ENCODE peak calls at places on chromosomes 11 and 22, in seven cellular contexts. Y, L, F, K, E, T and Z are unnamed samples.

GRCh38 chr11:109046284-109046992 is 375.6 kb upstream of the C11orf87 start:
- DNase-seq in Y (no peak), L (no peak), F (no peak), K (no peak), E (no peak), T (no peak), Z (no peak)

GRCh38 chr22:36191106-36191836 is 10.3 kb downstream of the APOL4 start:
- DNase-seq in Y (no peak), L (peak), F (no peak), K (no peak), E (peak), T (peak), Z (peak)

GRCh38 chr11:66150140-66150539 is 80.1 kb downstream of the PACS1 start:
- DNase-seq in Y (no peak), L (no peak), F (no peak), K (no peak), E (no peak), T (no peak), Z (no peak)

GRCh38 chr11:20024172-20024935 is 135.9 kb downstream of the DBX1 start:
- DNase-seq in Y (no peak), L (no peak), F (no peak), K (no peak), E (no peak), T (no peak), Z (no peak)

GRCh38 chr11:71372693-71373657 is 75.2 kb downstream of the DHCR7 start:
- DNase-seq in Y (peak), L (no peak), F (no peak), K (no peak), E (no peak), T (no peak), Z (no peak)

GRCh38 chr22:23178512-23179254 is 1.6 kb upstream of the BCR start:
- DNase-seq in Y (peak), L (peak), F (peak), K (no peak), E (peak), T (peak), Z (peak)

GRCh38 chr11:83011333-83012167 is 60.1 kb downstream of the RAB30 start:
- DNase-seq in Y (no peak), L (no peak), F (no peak), K (no peak), E (no peak), T (no peak), Z (no peak)

GRCh38 chr11:350723-351255 is 18.5 kb upstream of the B4GALNT4 start:
- DNase-seq in Y (peak), L (no peak), F (no peak), K (no peak), E (no peak), T (no peak), Z (no peak)

GRCh38 chr11:109426442-109426841 is 4.5 kb downstream of the C11orf87 start:
- DNase-seq in Y (no peak), L (no peak), F (no peak), K (no peak), E (no peak), T (no peak), Z (no peak)

GRCh38 chr22:19825016-19825339 is 29.7 kb downstream of the GNB1L start:
- DNase-seq in Y (no peak), L (no peak), F (no peak), K (no peak), E (no peak), T (no peak), Z (no peak)

GRCh38 chr11:19864141-19865120 is 151.8 kb downstream of the NAV2 start:
- DNase-seq in Y (no peak), L (no peak), F (no peak), K (no peak), E (no peak), T (no peak), Z (no peak)

GRCh38 chr22:50205781-50206569 is 5.2 kb downstream of the SELENOO start:
- DNase-seq in Y (no peak), L (no peak), F (no peak), K (no peak), E (no peak), T (no peak), Z (no peak)

GRCh38 chr22:36052505-36052941 is 23.9 kb upstream of the RBFOX2 start:
- DNase-seq in Y (peak), L (no peak), F (no peak), K (no peak), E (no peak), T (no peak), Z (no peak)

GRCh38 chr11:358129-358805 is 11.0 kb upstream of the B4GALNT4 start:
- DNase-seq in Y (no peak), L (no peak), F (no peak), K (no peak), E (no peak), T (no peak), Z (no peak)

GRCh38 chr11:67283490-67283963 is 5.6 kb upstream of the ANKRD13D start:
- DNase-seq in Y (no peak), L (no peak), F (peak), K (no peak), E (no peak), T (no peak), Z (no peak)

GRCh38 chr22:46691571-46691970 is 46.5 kb downstream of the CERK start:
- DNase-seq in Y (no peak), L (no peak), F (no peak), K (no peak), E (no peak), T (no peak), Z (no peak)

GRCh38 chr11:73213196-73214143 is 4.6 kb upstream of the P2RY2 start:
- DNase-seq in Y (no peak), L (no peak), F (no peak), K (no peak), E (no peak), T (no peak), Z (peak)

GRCh38 chr22:28116261-28116673 is 197.2 kb upstream of the PITPNB start:
- DNase-seq in Y (peak), L (peak), F (no peak), K (no peak), E (no peak), T (no peak), Z (peak)

GRCh38 chr22:41382610-41383009 is 868 bp downstream of the TEF start:
- DNase-seq in Y (no peak), L (no peak), F (no peak), K (no peak), E (peak), T (no peak), Z (peak)

GRCh38 chr11:72038491-72038890 is 39.8 kb downstream of the IL18BP start:
- DNase-seq in Y (peak), L (peak), F (no peak), K (no peak), E (peak), T (peak), Z (peak)

GRCh38 chr11:559712-560304 is 730 bp downstream of the LMNTD2 start:
- DNase-seq in Y (no peak), L (no peak), F (no peak), K (no peak), E (no peak), T (no peak), Z (no peak)

GRCh38 chr11:126083829-126084607 is 21.4 kb upstream of the CDON start:
- DNase-seq in Y (no peak), L (no peak), F (no peak), K (no peak), E (no peak), T (no peak), Z (no peak)

GRCh38 chr11:88171982-88172381 is 3.3 kb downstream of the RAB38 start:
- DNase-seq in Y (no peak), L (no peak), F (no peak), K (no peak), E (no peak), T (no peak), Z (no peak)

GRCh38 chr11:86660011-86660595 is 12.3 kb downstream of the ME3 start:
- DNase-seq in Y (peak), L (peak), F (no peak), K (no peak), E (no peak), T (no peak), Z (no peak)

GRCh38 chr11:111360150-111361043 is 18.7 kb downstream of the POU2AF1 start:
- DNase-seq in Y (no peak), L (no peak), F (no peak), K (no peak), E (no peak), T (no peak), Z (no peak)

GRCh38 chr22:42275970-42276369 is 5.5 kb upstream of the TCF20 start:
- DNase-seq in Y (no peak), L (no peak), F (no peak), K (no peak), E (no peak), T (no peak), Z (no peak)

GRCh38 chr11:106624377-106624776 is 393.9 kb downstream of the GUCY1A2 start:
- DNase-seq in Y (no peak), L (no peak), F (no peak), K (no peak), E (no peak), T (no peak), Z (no peak)

GRCh38 chr11:8289426-8290047 is 25.9 kb upstream of the LMO1 start:
- DNase-seq in Y (no peak), L (no peak), F (no peak), K (no peak), E (no peak), T (no peak), Z (peak)

GRCh38 chr22:44673406-44673805 is 28.6 kb upstream of the PRR5 start:
- DNase-seq in Y (no peak), L (no peak), F (no peak), K (no peak), E (no peak), T (no peak), Z (no peak)

GRCh38 chr22:23113847-23114720 is 27.7 kb downstream of the RSPH14 start:
- DNase-seq in Y (no peak), L (no peak), F (no peak), K (no peak), E (peak), T (peak), Z (no peak)

GRCh38 chr22:37426532-37427127 is 649 bp downstream of the ELFN2 start:
- DNase-seq in Y (no peak), L (no peak), F (no peak), K (no peak), E (no peak), T (no peak), Z (no peak)

GRCh38 chr22:33038131-33038772 is 19.9 kb downstream of the SYN3 start:
- DNase-seq in Y (no peak), L (no peak), F (no peak), K (no peak), E (peak), T (no peak), Z (no peak)